ENCODE peak calls at places on chromosomes 5 and 9, in five cellular contexts. One of them, this sample, is unnamed.
A peak's percentile ranks its signal among the peaks of the same experiment; 100 is the strongest.

GRCh38 chr5:169767938-169768337 is 130.9 kb downstream of the DOCK2 start:
- DNase-seq in esophagus squamous epithelium: no peak
- DNase-seq in stimulated activated CD8-positive, alpha-beta memory T cell treated with anti-CD3 and anti-CD28 coated beads, Interleukin-7, amount 100 ng/mL, for 24 hours: no peak
- DNase-seq in erythroblast: peak; percentile 79
- DNase-seq in activated CD8-positive, alpha-beta T cell treated with anti-CD3 and anti-CD28 coated beads, Interleukin-2, amount 10 ng/mL, durations not matched to agents 7 days and 5 days: no peak
- DNase-seq in this sample: peak; percentile 48

GRCh38 chr5:172763120-172763464 is 7.9 kb downstream of the DUSP1 start:
- DNase-seq in erythroblast: no peak
- DNase-seq in esophagus squamous epithelium: no peak
- DNase-seq in activated CD8-positive, alpha-beta T cell treated with anti-CD3 and anti-CD28 coated beads, Interleukin-2, amount 10 ng/mL, durations not matched to agents 7 days and 5 days: no peak
- DNase-seq in stimulated activated CD8-positive, alpha-beta memory T cell treated with anti-CD3 and anti-CD28 coated beads, Interleukin-7, amount 100 ng/mL, for 24 hours: no peak
- DNase-seq in this sample: no peak

GRCh38 chr5:116669261-116670049 is 94.8 kb upstream of the SEMA6A start:
- DNase-seq in activated CD8-positive, alpha-beta T cell treated with anti-CD3 and anti-CD28 coated beads, Interleukin-2, amount 10 ng/mL, durations not matched to agents 7 days and 5 days: no peak
- DNase-seq in stimulated activated CD8-positive, alpha-beta memory T cell treated with anti-CD3 and anti-CD28 coated beads, Interleukin-7, amount 100 ng/mL, for 24 hours: no peak
- DNase-seq in erythroblast: no peak
- DNase-seq in esophagus squamous epithelium: no peak
- DNase-seq in this sample: no peak

GRCh38 chr9:82912639-82913038 is 150.3 kb downstream of the RASEF start:
- DNase-seq in erythroblast: no peak
- DNase-seq in stimulated activated CD8-positive, alpha-beta memory T cell treated with anti-CD3 and anti-CD28 coated beads, Interleukin-7, amount 100 ng/mL, for 24 hours: no peak
- DNase-seq in activated CD8-positive, alpha-beta T cell treated with anti-CD3 and anti-CD28 coated beads, Interleukin-2, amount 10 ng/mL, durations not matched to agents 7 days and 5 days: no peak
- DNase-seq in esophagus squamous epithelium: no peak
- DNase-seq in this sample: no peak

GRCh38 chr5:96651948-96652753 is 10.0 kb upstream of the CAST start:
- DNase-seq in activated CD8-positive, alpha-beta T cell treated with anti-CD3 and anti-CD28 coated beads, Interleukin-2, amount 10 ng/mL, durations not matched to agents 7 days and 5 days: no peak
- DNase-seq in erythroblast: peak; percentile 21
- DNase-seq in stimulated activated CD8-positive, alpha-beta memory T cell treated with anti-CD3 and anti-CD28 coated beads, Interleukin-7, amount 100 ng/mL, for 24 hours: no peak
- DNase-seq in esophagus squamous epithelium: no peak
- DNase-seq in this sample: no peak

GRCh38 chr5:31382051-31382878 is 149.6 kb downstream of the DROSHA start:
- DNase-seq in erythroblast: no peak
- DNase-seq in esophagus squamous epithelium: no peak
- DNase-seq in stimulated activated CD8-positive, alpha-beta memory T cell treated with anti-CD3 and anti-CD28 coated beads, Interleukin-7, amount 100 ng/mL, for 24 hours: no peak
- DNase-seq in activated CD8-positive, alpha-beta T cell treated with anti-CD3 and anti-CD28 coated beads, Interleukin-2, amount 10 ng/mL, durations not matched to agents 7 days and 5 days: no peak
- DNase-seq in this sample: no peak

GRCh38 chr5:92991681-92992472 is 589.1 kb downstream of the NR2F1-AS1 start:
- DNase-seq in activated CD8-positive, alpha-beta T cell treated with anti-CD3 and anti-CD28 coated beads, Interleukin-2, amount 10 ng/mL, durations not matched to agents 7 days and 5 days: no peak
- DNase-seq in erythroblast: no peak
- DNase-seq in stimulated activated CD8-positive, alpha-beta memory T cell treated with anti-CD3 and anti-CD28 coated beads, Interleukin-7, amount 100 ng/mL, for 24 hours: no peak
- DNase-seq in esophagus squamous epithelium: no peak
- DNase-seq in this sample: no peak

GRCh38 chr5:135473956-135474670 is 22.0 kb upstream of the TIFAB start:
- DNase-seq in esophagus squamous epithelium: no peak
- DNase-seq in stimulated activated CD8-positive, alpha-beta memory T cell treated with anti-CD3 and anti-CD28 coated beads, Interleukin-7, amount 100 ng/mL, for 24 hours: no peak
- DNase-seq in erythroblast: no peak
- DNase-seq in activated CD8-positive, alpha-beta T cell treated with anti-CD3 and anti-CD28 coated beads, Interleukin-2, amount 10 ng/mL, durations not matched to agents 7 days and 5 days: no peak
- DNase-seq in this sample: no peak

GRCh38 chr9:130118841-130119520 is 53.2 kb upstream of the NCS1 start:
- DNase-seq in stimulated activated CD8-positive, alpha-beta memory T cell treated with anti-CD3 and anti-CD28 coated beads, Interleukin-7, amount 100 ng/mL, for 24 hours: no peak
- DNase-seq in esophagus squamous epithelium: no peak
- DNase-seq in activated CD8-positive, alpha-beta T cell treated with anti-CD3 and anti-CD28 coated beads, Interleukin-2, amount 10 ng/mL, durations not matched to agents 7 days and 5 days: no peak
- DNase-seq in erythroblast: peak; percentile 72
- DNase-seq in this sample: no peak

GRCh38 chr5:55911784-55912653 is 60.9 kb downstream of the IL31RA start:
- DNase-seq in erythroblast: no peak
- DNase-seq in stimulated activated CD8-positive, alpha-beta memory T cell treated with anti-CD3 and anti-CD28 coated beads, Interleukin-7, amount 100 ng/mL, for 24 hours: no peak
- DNase-seq in esophagus squamous epithelium: no peak
- DNase-seq in activated CD8-positive, alpha-beta T cell treated with anti-CD3 and anti-CD28 coated beads, Interleukin-2, amount 10 ng/mL, durations not matched to agents 7 days and 5 days: no peak
- DNase-seq in this sample: no peak

GRCh38 chr9:72386186-72386585 is 21.2 kb upstream of the ZFAND5 start:
- DNase-seq in activated CD8-positive, alpha-beta T cell treated with anti-CD3 and anti-CD28 coated beads, Interleukin-2, amount 10 ng/mL, durations not matched to agents 7 days and 5 days: no peak
- DNase-seq in stimulated activated CD8-positive, alpha-beta memory T cell treated with anti-CD3 and anti-CD28 coated beads, Interleukin-7, amount 100 ng/mL, for 24 hours: no peak
- DNase-seq in erythroblast: no peak
- DNase-seq in esophagus squamous epithelium: no peak
- DNase-seq in this sample: no peak

GRCh38 chr9:79955300-79955699 is 383.5 kb downstream of the TLE4 start:
- DNase-seq in stimulated activated CD8-positive, alpha-beta memory T cell treated with anti-CD3 and anti-CD28 coated beads, Interleukin-7, amount 100 ng/mL, for 24 hours: no peak
- DNase-seq in erythroblast: no peak
- DNase-seq in esophagus squamous epithelium: no peak
- DNase-seq in activated CD8-positive, alpha-beta T cell treated with anti-CD3 and anti-CD28 coated beads, Interleukin-2, amount 10 ng/mL, durations not matched to agents 7 days and 5 days: peak; percentile 43
- DNase-seq in this sample: no peak

GRCh38 chr9:133341369-133342082 is 5.5 kb upstream of the SURF6 start:
- DNase-seq in stimulated activated CD8-positive, alpha-beta memory T cell treated with anti-CD3 and anti-CD28 coated beads, Interleukin-7, amount 100 ng/mL, for 24 hours: no peak
- DNase-seq in esophagus squamous epithelium: no peak
- DNase-seq in activated CD8-positive, alpha-beta T cell treated with anti-CD3 and anti-CD28 coated beads, Interleukin-2, amount 10 ng/mL, durations not matched to agents 7 days and 5 days: no peak
- DNase-seq in erythroblast: no peak
- DNase-seq in this sample: no peak

GRCh38 chr5:170436335-170436734 is 47.2 kb upstream of the KCNMB1 start:
- DNase-seq in esophagus squamous epithelium: no peak
- DNase-seq in erythroblast: no peak
- DNase-seq in activated CD8-positive, alpha-beta T cell treated with anti-CD3 and anti-CD28 coated beads, Interleukin-2, amount 10 ng/mL, durations not matched to agents 7 days and 5 days: no peak
- DNase-seq in stimulated activated CD8-positive, alpha-beta memory T cell treated with anti-CD3 and anti-CD28 coated beads, Interleukin-7, amount 100 ng/mL, for 24 hours: no peak
- DNase-seq in this sample: no peak

GRCh38 chr5:65203746-65204145 is 278.0 kb downstream of the ADAMTS6 start:
- DNase-seq in activated CD8-positive, alpha-beta T cell treated with anti-CD3 and anti-CD28 coated beads, Interleukin-2, amount 10 ng/mL, durations not matched to agents 7 days and 5 days: no peak
- DNase-seq in erythroblast: no peak
- DNase-seq in esophagus squamous epithelium: no peak
- DNase-seq in stimulated activated CD8-positive, alpha-beta memory T cell treated with anti-CD3 and anti-CD28 coated beads, Interleukin-7, amount 100 ng/mL, for 24 hours: no peak
- DNase-seq in this sample: no peak

GRCh38 chr5:155759984-155760383 is 567.0 kb upstream of the SGCD start:
- DNase-seq in activated CD8-positive, alpha-beta T cell treated with anti-CD3 and anti-CD28 coated beads, Interleukin-2, amount 10 ng/mL, durations not matched to agents 7 days and 5 days: no peak
- DNase-seq in stimulated activated CD8-positive, alpha-beta memory T cell treated with anti-CD3 and anti-CD28 coated beads, Interleukin-7, amount 100 ng/mL, for 24 hours: no peak
- DNase-seq in erythroblast: no peak
- DNase-seq in esophagus squamous epithelium: no peak
- DNase-seq in this sample: no peak

GRCh38 chr5:169856571-169856970 is 123.7 kb downstream of the INSYN2B start:
- DNase-seq in erythroblast: peak; percentile 6
- DNase-seq in activated CD8-positive, alpha-beta T cell treated with anti-CD3 and anti-CD28 coated beads, Interleukin-2, amount 10 ng/mL, durations not matched to agents 7 days and 5 days: no peak
- DNase-seq in esophagus squamous epithelium: no peak
- DNase-seq in stimulated activated CD8-positive, alpha-beta memory T cell treated with anti-CD3 and anti-CD28 coated beads, Interleukin-7, amount 100 ng/mL, for 24 hours: no peak
- DNase-seq in this sample: no peak

GRCh38 chr5:97553829-97554452 is 370.9 kb upstream of the RIOK2 start:
- DNase-seq in activated CD8-positive, alpha-beta T cell treated with anti-CD3 and anti-CD28 coated beads, Interleukin-2, amount 10 ng/mL, durations not matched to agents 7 days and 5 days: no peak
- DNase-seq in stimulated activated CD8-positive, alpha-beta memory T cell treated with anti-CD3 and anti-CD28 coated beads, Interleukin-7, amount 100 ng/mL, for 24 hours: no peak
- DNase-seq in esophagus squamous epithelium: no peak
- DNase-seq in erythroblast: no peak
- DNase-seq in this sample: no peak

GRCh38 chr9:134966697-134967546 is 49.2 kb upstream of the FCN1 start:
- DNase-seq in stimulated activated CD8-positive, alpha-beta memory T cell treated with anti-CD3 and anti-CD28 coated beads, Interleukin-7, amount 100 ng/mL, for 24 hours: no peak
- DNase-seq in esophagus squamous epithelium: no peak
- DNase-seq in activated CD8-positive, alpha-beta T cell treated with anti-CD3 and anti-CD28 coated beads, Interleukin-2, amount 10 ng/mL, durations not matched to agents 7 days and 5 days: no peak
- DNase-seq in erythroblast: no peak
- DNase-seq in this sample: no peak

GRCh38 chr9:134442486-134443168 is 116.4 kb downstream of the RXRA start:
- DNase-seq in stimulated activated CD8-positive, alpha-beta memory T cell treated with anti-CD3 and anti-CD28 coated beads, Interleukin-7, amount 100 ng/mL, for 24 hours: no peak
- DNase-seq in activated CD8-positive, alpha-beta T cell treated with anti-CD3 and anti-CD28 coated beads, Interleukin-2, amount 10 ng/mL, durations not matched to agents 7 days and 5 days: no peak
- DNase-seq in esophagus squamous epithelium: no peak
- DNase-seq in erythroblast: peak; percentile 36
- DNase-seq in this sample: peak; percentile 30

GRCh38 chr5:172370648-172371248 is 83.6 kb downstream of the SH3PXD2B start:
- DNase-seq in stimulated activated CD8-positive, alpha-beta memory T cell treated with anti-CD3 and anti-CD28 coated beads, Interleukin-7, amount 100 ng/mL, for 24 hours: no peak
- DNase-seq in esophagus squamous epithelium: no peak
- DNase-seq in erythroblast: peak; percentile 28
- DNase-seq in activated CD8-positive, alpha-beta T cell treated with anti-CD3 and anti-CD28 coated beads, Interleukin-2, amount 10 ng/mL, durations not matched to agents 7 days and 5 days: peak; percentile 69
- DNase-seq in this sample: no peak

GRCh38 chr5:115109388-115109787 is 60.3 kb downstream of the TRIM36 start:
- DNase-seq in stimulated activated CD8-positive, alpha-beta memory T cell treated with anti-CD3 and anti-CD28 coated beads, Interleukin-7, amount 100 ng/mL, for 24 hours: no peak
- DNase-seq in activated CD8-positive, alpha-beta T cell treated with anti-CD3 and anti-CD28 coated beads, Interleukin-2, amount 10 ng/mL, durations not matched to agents 7 days and 5 days: no peak
- DNase-seq in esophagus squamous epithelium: no peak
- DNase-seq in erythroblast: no peak
- DNase-seq in this sample: no peak

GRCh38 chr5:173643964-173644363 is 27.5 kb upstream of the BOD1 start:
- DNase-seq in erythroblast: peak; percentile 15
- DNase-seq in activated CD8-positive, alpha-beta T cell treated with anti-CD3 and anti-CD28 coated beads, Interleukin-2, amount 10 ng/mL, durations not matched to agents 7 days and 5 days: no peak
- DNase-seq in esophagus squamous epithelium: no peak
- DNase-seq in stimulated activated CD8-positive, alpha-beta memory T cell treated with anti-CD3 and anti-CD28 coated beads, Interleukin-7, amount 100 ng/mL, for 24 hours: no peak
- DNase-seq in this sample: no peak

GRCh38 chr5:134125195-134126015 is 10.9 kb downstream of the TCF7 start:
- DNase-seq in activated CD8-positive, alpha-beta T cell treated with anti-CD3 and anti-CD28 coated beads, Interleukin-2, amount 10 ng/mL, durations not matched to agents 7 days and 5 days: no peak
- DNase-seq in esophagus squamous epithelium: no peak
- DNase-seq in stimulated activated CD8-positive, alpha-beta memory T cell treated with anti-CD3 and anti-CD28 coated beads, Interleukin-7, amount 100 ng/mL, for 24 hours: no peak
- DNase-seq in erythroblast: no peak
- DNase-seq in this sample: no peak

GRCh38 chr5:117434266-117434665 is 859.6 kb upstream of the SEMA6A start:
- DNase-seq in stimulated activated CD8-positive, alpha-beta memory T cell treated with anti-CD3 and anti-CD28 coated beads, Interleukin-7, amount 100 ng/mL, for 24 hours: no peak
- DNase-seq in activated CD8-positive, alpha-beta T cell treated with anti-CD3 and anti-CD28 coated beads, Interleukin-2, amount 10 ng/mL, durations not matched to agents 7 days and 5 days: no peak
- DNase-seq in esophagus squamous epithelium: no peak
- DNase-seq in erythroblast: no peak
- DNase-seq in this sample: no peak

GRCh38 chr5:7244977-7245376 is 151.0 kb upstream of the ADCY2 start:
- DNase-seq in esophagus squamous epithelium: no peak
- DNase-seq in stimulated activated CD8-positive, alpha-beta memory T cell treated with anti-CD3 and anti-CD28 coated beads, Interleukin-7, amount 100 ng/mL, for 24 hours: no peak
- DNase-seq in erythroblast: no peak
- DNase-seq in activated CD8-positive, alpha-beta T cell treated with anti-CD3 and anti-CD28 coated beads, Interleukin-2, amount 10 ng/mL, durations not matched to agents 7 days and 5 days: no peak
- DNase-seq in this sample: no peak

GRCh38 chr5:168827636-168828035 is 248.5 kb upstream of the PANK3 start:
- DNase-seq in activated CD8-positive, alpha-beta T cell treated with anti-CD3 and anti-CD28 coated beads, Interleukin-2, amount 10 ng/mL, durations not matched to agents 7 days and 5 days: no peak
- DNase-seq in erythroblast: no peak
- DNase-seq in esophagus squamous epithelium: no peak
- DNase-seq in stimulated activated CD8-positive, alpha-beta memory T cell treated with anti-CD3 and anti-CD28 coated beads, Interleukin-7, amount 100 ng/mL, for 24 hours: no peak
- DNase-seq in this sample: no peak

GRCh38 chr5:10637944-10638343 is 74.1 kb downstream of the ANKRD33B start:
- DNase-seq in activated CD8-positive, alpha-beta T cell treated with anti-CD3 and anti-CD28 coated beads, Interleukin-2, amount 10 ng/mL, durations not matched to agents 7 days and 5 days: no peak
- DNase-seq in erythroblast: no peak
- DNase-seq in stimulated activated CD8-positive, alpha-beta memory T cell treated with anti-CD3 and anti-CD28 coated beads, Interleukin-7, amount 100 ng/mL, for 24 hours: no peak
- DNase-seq in esophagus squamous epithelium: no peak
- DNase-seq in this sample: no peak

GRCh38 chr9:88791105-88791805 is 200.0 kb upstream of the S1PR3 start:
- DNase-seq in erythroblast: no peak
- DNase-seq in esophagus squamous epithelium: no peak
- DNase-seq in stimulated activated CD8-positive, alpha-beta memory T cell treated with anti-CD3 and anti-CD28 coated beads, Interleukin-7, amount 100 ng/mL, for 24 hours: no peak
- DNase-seq in activated CD8-positive, alpha-beta T cell treated with anti-CD3 and anti-CD28 coated beads, Interleukin-2, amount 10 ng/mL, durations not matched to agents 7 days and 5 days: no peak
- DNase-seq in this sample: no peak

GRCh38 chr5:53434566-53434965 is 45.9 kb upstream of the FST start:
- DNase-seq in erythroblast: no peak
- DNase-seq in esophagus squamous epithelium: no peak
- DNase-seq in activated CD8-positive, alpha-beta T cell treated with anti-CD3 and anti-CD28 coated beads, Interleukin-2, amount 10 ng/mL, durations not matched to agents 7 days and 5 days: no peak
- DNase-seq in stimulated activated CD8-positive, alpha-beta memory T cell treated with anti-CD3 and anti-CD28 coated beads, Interleukin-7, amount 100 ng/mL, for 24 hours: no peak
- DNase-seq in this sample: no peak

GRCh38 chr9:107650321-107650720 is 160.8 kb upstream of the KLF4 start:
- DNase-seq in activated CD8-positive, alpha-beta T cell treated with anti-CD3 and anti-CD28 coated beads, Interleukin-2, amount 10 ng/mL, durations not matched to agents 7 days and 5 days: no peak
- DNase-seq in stimulated activated CD8-positive, alpha-beta memory T cell treated with anti-CD3 and anti-CD28 coated beads, Interleukin-7, amount 100 ng/mL, for 24 hours: no peak
- DNase-seq in esophagus squamous epithelium: no peak
- DNase-seq in erythroblast: no peak
- DNase-seq in this sample: no peak

GRCh38 chr5:82331557-82331956 is 53.4 kb upstream of the RPS23 start:
- DNase-seq in erythroblast: no peak
- DNase-seq in activated CD8-positive, alpha-beta T cell treated with anti-CD3 and anti-CD28 coated beads, Interleukin-2, amount 10 ng/mL, durations not matched to agents 7 days and 5 days: no peak
- DNase-seq in esophagus squamous epithelium: no peak
- DNase-seq in stimulated activated CD8-positive, alpha-beta memory T cell treated with anti-CD3 and anti-CD28 coated beads, Interleukin-7, amount 100 ng/mL, for 24 hours: no peak
- DNase-seq in this sample: no peak

GRCh38 chr5:138469540-138470321 is 4.5 kb downstream of the EGR1 start:
- DNase-seq in erythroblast: no peak
- DNase-seq in esophagus squamous epithelium: no peak
- DNase-seq in stimulated activated CD8-positive, alpha-beta memory T cell treated with anti-CD3 and anti-CD28 coated beads, Interleukin-7, amount 100 ng/mL, for 24 hours: no peak
- DNase-seq in activated CD8-positive, alpha-beta T cell treated with anti-CD3 and anti-CD28 coated beads, Interleukin-2, amount 10 ng/mL, durations not matched to agents 7 days and 5 days: no peak
- DNase-seq in this sample: peak; percentile 47

GRCh38 chr5:76046761-76047160 is 36.4 kb upstream of the SV2C start:
- DNase-seq in stimulated activated CD8-positive, alpha-beta memory T cell treated with anti-CD3 and anti-CD28 coated beads, Interleukin-7, amount 100 ng/mL, for 24 hours: no peak
- DNase-seq in activated CD8-positive, alpha-beta T cell treated with anti-CD3 and anti-CD28 coated beads, Interleukin-2, amount 10 ng/mL, durations not matched to agents 7 days and 5 days: no peak
- DNase-seq in erythroblast: no peak
- DNase-seq in esophagus squamous epithelium: no peak
- DNase-seq in this sample: no peak

GRCh38 chr5:83509535-83509934 is 38.0 kb downstream of the VCAN start:
- DNase-seq in esophagus squamous epithelium: no peak
- DNase-seq in erythroblast: no peak
- DNase-seq in stimulated activated CD8-positive, alpha-beta memory T cell treated with anti-CD3 and anti-CD28 coated beads, Interleukin-7, amount 100 ng/mL, for 24 hours: no peak
- DNase-seq in activated CD8-positive, alpha-beta T cell treated with anti-CD3 and anti-CD28 coated beads, Interleukin-2, amount 10 ng/mL, durations not matched to agents 7 days and 5 days: no peak
- DNase-seq in this sample: no peak